ENCODE peak calls at places on chromosomes 5 and 9, in eight cellular contexts. Q, A, J, D, N, Y, Z and R are unnamed samples.

GRCh38 chr9:113614843-113615648 is 151.5 kb downstream of the RGS3 start:
- DNase-seq in Q (no peak), A (no peak), J (no peak), D (peak), N (peak), Y (no peak), Z (peak), R (no peak)

GRCh38 chr5:98454904-98455303 is 318.6 kb upstream of the RGMB start:
- DNase-seq in Q (no peak), A (no peak), J (no peak), D (no peak), N (no peak), Y (no peak), Z (no peak), R (no peak)

GRCh38 chr5:181151146-181151545 is 3.8 kb downstream of the OR2V2 start:
- DNase-seq in Q (no peak), A (no peak), J (no peak), D (no peak), N (no peak), Y (no peak), Z (no peak), R (no peak)

GRCh38 chr9:101674165-101674564 is 64.3 kb downstream of the GRIN3A start:
- DNase-seq in Q (no peak), A (no peak), J (no peak), D (no peak), N (no peak), Y (no peak), Z (no peak), R (no peak)

GRCh38 chr5:79746645-79747044 is 57.0 kb downstream of the CMYA5 start:
- DNase-seq in Q (no peak), A (no peak), J (no peak), D (no peak), N (no peak), Y (no peak), Z (no peak), R (no peak)

GRCh38 chr5:179308563-179309382 is 36.5 kb downstream of the ADAMTS2 start:
- DNase-seq in Q (no peak), A (no peak), J (no peak), D (no peak), N (no peak), Y (no peak), Z (no peak), R (no peak)

GRCh38 chr9:5111696-5112095 is 73.7 kb downstream of the INSL6 start:
- DNase-seq in Q (no peak), A (no peak), J (no peak), D (no peak), N (no peak), Y (no peak), Z (no peak), R (no peak)

GRCh38 chr5:52132053-52132452 is 655.7 kb upstream of the ITGA1 start:
- DNase-seq in Q (no peak), A (no peak), J (no peak), D (no peak), N (no peak), Y (no peak), Z (no peak), R (no peak)

GRCh38 chr5:178335287-178336030 is 102.9 kb upstream of the PHYKPL start:
- DNase-seq in Q (no peak), A (no peak), J (no peak), D (no peak), N (no peak), Y (no peak), Z (no peak), R (no peak)

GRCh38 chr9:89606567-89607311 is 1.9 kb downstream of the GADD45G start:
- DNase-seq in Q (peak), A (no peak), J (no peak), D (peak), N (no peak), Y (peak), Z (peak), R (peak)

GRCh38 chr9:79858509-79858908 is 286.7 kb downstream of the TLE4 start:
- DNase-seq in Q (no peak), A (no peak), J (no peak), D (peak), N (no peak), Y (no peak), Z (no peak), R (peak)

GRCh38 chr5:17666726-17667235 is 32.5 kb downstream of the TAF11L14 start:
- DNase-seq in Q (no peak), A (no peak), J (no peak), D (no peak), N (no peak), Y (no peak), Z (no peak), R (no peak)

GRCh38 chr9:73137286-73137899 is 14.3 kb upstream of the ANXA1 start:
- DNase-seq in Q (no peak), A (no peak), J (no peak), D (no peak), N (no peak), Y (no peak), Z (no peak), R (no peak)

GRCh38 chr5:114101153-114101552 is 260.7 kb upstream of the KCNN2 start:
- DNase-seq in Q (no peak), A (no peak), J (no peak), D (peak), N (no peak), Y (no peak), Z (no peak), R (peak)

GRCh38 chr5:6943197-6943596 is 230.0 kb downstream of the TENT4A start:
- DNase-seq in Q (no peak), A (no peak), J (no peak), D (no peak), N (no peak), Y (no peak), Z (no peak), R (no peak)

GRCh38 chr5:58188287-58188651 is 271.6 kb downstream of the PLK2 start:
- DNase-seq in Q (no peak), A (no peak), J (no peak), D (no peak), N (no peak), Y (no peak), Z (no peak), R (peak)

GRCh38 chr5:74035521-74035937 is 409.5 kb downstream of the ARHGEF28 start:
- DNase-seq in Q (no peak), A (no peak), J (peak), D (no peak), N (peak), Y (no peak), Z (no peak), R (peak)